ENCODE peak calls at places on chromosomes 1 and 21, in seven cellular contexts. One of them, this sample, is unnamed.
A peak's percentile ranks its signal among the peaks of the same experiment; 100 is the strongest.

GRCh38 chr1:243428084-243428483 is 172.2 kb downstream of the SDCCAG8 start:
- DNase-seq in PC-9: no peak
- DNase-seq in K562: no peak
- DNase-seq in heart right ventricle: no peak
- DNase-seq in heart left ventricle: no peak
- DNase-seq in hepatocyte: no peak
- DNase-seq in uterus: no peak
- DNase-seq in this sample: no peak

GRCh38 chr1:42484382-42484781 is 21.3 kb downstream of the CCDC30 start:
- DNase-seq in PC-9: peak; percentile 46
- DNase-seq in K562: no peak
- DNase-seq in heart right ventricle: peak; percentile 16
- DNase-seq in heart left ventricle: no peak
- DNase-seq in hepatocyte: peak; percentile 52
- DNase-seq in uterus: no peak
- DNase-seq in this sample: no peak

GRCh38 chr1:48644950-48645605 is 131.6 kb downstream of the BEND5 start:
- DNase-seq in PC-9: no peak
- DNase-seq in K562: no peak
- DNase-seq in heart right ventricle: no peak
- DNase-seq in heart left ventricle: no peak
- DNase-seq in hepatocyte: no peak
- DNase-seq in uterus: no peak
- DNase-seq in this sample: no peak

GRCh38 chr1:71232166-71232763 is 151.4 kb upstream of the ZRANB2 start:
- DNase-seq in PC-9: no peak
- DNase-seq in K562: no peak
- DNase-seq in heart right ventricle: no peak
- DNase-seq in heart left ventricle: no peak
- DNase-seq in hepatocyte: no peak
- DNase-seq in uterus: no peak
- DNase-seq in this sample: no peak

GRCh38 chr1:154608522-154609294 is 722 bp upstream of the ADAR start:
- DNase-seq in PC-9: peak; percentile 40
- DNase-seq in K562: peak; percentile 68
- DNase-seq in heart right ventricle: peak; percentile 37
- DNase-seq in heart left ventricle: peak; percentile 52
- DNase-seq in hepatocyte: peak; percentile 72
- DNase-seq in uterus: no peak
- DNase-seq in this sample: peak; percentile 27

GRCh38 chr1:17148950-17149608 is 29.8 kb upstream of the PADI2 start:
- DNase-seq in PC-9: no peak
- DNase-seq in K562: peak; percentile 67
- DNase-seq in heart right ventricle: no peak
- DNase-seq in heart left ventricle: no peak
- DNase-seq in hepatocyte: no peak
- DNase-seq in uterus: no peak
- DNase-seq in this sample: no peak

GRCh38 chr1:7942701-7943029 is 2.0 kb upstream of the TNFRSF9 start:
- DNase-seq in PC-9: no peak
- DNase-seq in K562: no peak
- DNase-seq in heart right ventricle: no peak
- DNase-seq in heart left ventricle: no peak
- DNase-seq in hepatocyte: no peak
- DNase-seq in uterus: no peak
- DNase-seq in this sample: no peak

GRCh38 chr1:64320470-64320869 is 117.0 kb downstream of the UBE2U start:
- DNase-seq in PC-9: no peak
- DNase-seq in K562: no peak
- DNase-seq in heart right ventricle: no peak
- DNase-seq in heart left ventricle: no peak
- DNase-seq in hepatocyte: no peak
- DNase-seq in uterus: no peak
- DNase-seq in this sample: no peak

GRCh38 chr1:206946261-206946660 is at the start of gene PIGR:
- DNase-seq in PC-9: no peak
- DNase-seq in K562: no peak
- DNase-seq in heart right ventricle: no peak
- DNase-seq in heart left ventricle: no peak
- DNase-seq in hepatocyte: no peak
- DNase-seq in uterus: no peak
- DNase-seq in this sample: no peak

GRCh38 chr1:55716610-55717009 is 501.4 kb upstream of the USP24 start:
- DNase-seq in PC-9: no peak
- DNase-seq in K562: no peak
- DNase-seq in heart right ventricle: no peak
- DNase-seq in heart left ventricle: no peak
- DNase-seq in hepatocyte: no peak
- DNase-seq in uterus: no peak
- DNase-seq in this sample: no peak

GRCh38 chr1:184270556-184270955 is 116.3 kb upstream of the C1orf21 start:
- DNase-seq in PC-9: no peak
- DNase-seq in K562: no peak
- DNase-seq in heart right ventricle: no peak
- DNase-seq in heart left ventricle: no peak
- DNase-seq in hepatocyte: no peak
- DNase-seq in uterus: no peak
- DNase-seq in this sample: no peak

GRCh38 chr1:194159941-194160340 is 973.5 kb upstream of the B3GALT2 start:
- DNase-seq in PC-9: no peak
- DNase-seq in K562: no peak
- DNase-seq in heart right ventricle: no peak
- DNase-seq in heart left ventricle: no peak
- DNase-seq in hepatocyte: no peak
- DNase-seq in uterus: no peak
- DNase-seq in this sample: no peak

GRCh38 chr21:42582422-42583149 is 68.9 kb downstream of the SLC37A1 start:
- DNase-seq in PC-9: no peak
- DNase-seq in K562: no peak
- DNase-seq in heart right ventricle: no peak
- DNase-seq in heart left ventricle: no peak
- DNase-seq in hepatocyte: no peak
- DNase-seq in uterus: no peak
- DNase-seq in this sample: no peak

GRCh38 chr1:89732643-89733222 is 88.1 kb upstream of the LRRC8D start:
- DNase-seq in PC-9: no peak
- DNase-seq in K562: no peak
- DNase-seq in heart right ventricle: no peak
- DNase-seq in heart left ventricle: no peak
- DNase-seq in hepatocyte: no peak
- DNase-seq in uterus: no peak
- DNase-seq in this sample: no peak

GRCh38 chr1:106676021-106676420 is 380.5 kb upstream of the PRMT6 start:
- DNase-seq in PC-9: no peak
- DNase-seq in K562: no peak
- DNase-seq in heart right ventricle: no peak
- DNase-seq in heart left ventricle: no peak
- DNase-seq in hepatocyte: no peak
- DNase-seq in uterus: no peak
- DNase-seq in this sample: no peak

GRCh38 chr1:150164224-150164623 is 14.5 kb downstream of the PLEKHO1 start:
- DNase-seq in PC-9: no peak
- DNase-seq in K562: no peak
- DNase-seq in heart right ventricle: no peak
- DNase-seq in heart left ventricle: peak; percentile 49
- DNase-seq in hepatocyte: no peak
- DNase-seq in uterus: no peak
- DNase-seq in this sample: peak; percentile 34
- H3K4me1 ChIP-seq in PC-9: no peaks in the 10 kb centered on the region
- H3K4me1 ChIP-seq in K562: peaks cover 21% of the 10 kb centered on the region
- H3K4me1 ChIP-seq in heart right ventricle: peaks cover 37% of the 10 kb centered on the region
- H3K4me1 ChIP-seq in heart left ventricle: peaks cover 77% of the 10 kb centered on the region
- H3K4me1 ChIP-seq in hepatocyte: peaks cover 17% of the 10 kb centered on the region
- H3K4me1 ChIP-seq in uterus: peaks cover 20% of the 10 kb centered on the region
- H3K4me1 ChIP-seq in this sample: peaks cover 49% of the 10 kb centered on the region

GRCh38 chr21:35021546-35021945 is 27.6 kb downstream of the RUNX1 start:
- DNase-seq in PC-9: no peak
- DNase-seq in K562: no peak
- DNase-seq in heart right ventricle: no peak
- DNase-seq in heart left ventricle: no peak
- DNase-seq in hepatocyte: no peak
- DNase-seq in uterus: no peak
- DNase-seq in this sample: no peak
- H3K4me1 ChIP-seq in PC-9: peaks cover 8% of the 10 kb centered on the region
- H3K4me1 ChIP-seq in K562: peaks cover 12% of the 10 kb centered on the region
- H3K4me1 ChIP-seq in heart right ventricle: peaks cover under 1% of the 10 kb centered on the region
- H3K4me1 ChIP-seq in heart left ventricle: peaks cover 31% of the 10 kb centered on the region
- H3K4me1 ChIP-seq in hepatocyte: peaks cover 19% of the 10 kb centered on the region
- H3K4me1 ChIP-seq in uterus: no peaks in the 10 kb centered on the region
- H3K4me1 ChIP-seq in this sample: peaks cover 3% of the 10 kb centered on the region

DNA sequence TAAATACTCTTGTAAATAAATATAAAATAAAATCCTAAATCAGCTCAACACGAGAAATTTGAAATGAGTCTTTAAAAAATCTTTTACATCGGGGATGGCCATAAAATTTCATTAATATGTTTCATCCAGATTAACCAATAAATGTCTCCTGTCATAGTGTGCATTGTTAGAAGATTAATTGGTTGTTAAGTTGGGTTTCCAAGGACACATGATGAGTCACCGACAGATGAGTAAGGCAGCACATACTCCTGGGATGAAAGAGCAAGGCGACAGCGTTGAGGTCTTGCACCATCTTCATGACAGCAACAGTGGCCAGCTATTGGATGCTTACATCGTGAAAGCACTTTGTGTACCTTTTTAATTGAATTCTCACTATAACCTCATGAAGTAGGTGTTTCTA is 92.7 kb upstream of the NGF start:
- DNase-seq in PC-9: peak; percentile 64
- DNase-seq in K562: no peak
- DNase-seq in heart right ventricle: no peak
- DNase-seq in heart left ventricle: no peak
- DNase-seq in hepatocyte: peak; percentile 46
- DNase-seq in uterus: peak; percentile 29
- DNase-seq in this sample: no peak
- H3K4me1 ChIP-seq in PC-9: peaks cover 71% of the 10 kb centered on the region
- H3K4me1 ChIP-seq in K562: no peaks in the 10 kb centered on the region
- H3K4me1 ChIP-seq in heart right ventricle: no peaks in the 10 kb centered on the region
- H3K4me1 ChIP-seq in heart left ventricle: no peaks in the 10 kb centered on the region
- H3K4me1 ChIP-seq in hepatocyte: no peaks in the 10 kb centered on the region
- H3K4me1 ChIP-seq in uterus: peaks cover 10% of the 10 kb centered on the region
- H3K4me1 ChIP-seq in this sample: peaks cover 10% of the 10 kb centered on the region

DNA sequence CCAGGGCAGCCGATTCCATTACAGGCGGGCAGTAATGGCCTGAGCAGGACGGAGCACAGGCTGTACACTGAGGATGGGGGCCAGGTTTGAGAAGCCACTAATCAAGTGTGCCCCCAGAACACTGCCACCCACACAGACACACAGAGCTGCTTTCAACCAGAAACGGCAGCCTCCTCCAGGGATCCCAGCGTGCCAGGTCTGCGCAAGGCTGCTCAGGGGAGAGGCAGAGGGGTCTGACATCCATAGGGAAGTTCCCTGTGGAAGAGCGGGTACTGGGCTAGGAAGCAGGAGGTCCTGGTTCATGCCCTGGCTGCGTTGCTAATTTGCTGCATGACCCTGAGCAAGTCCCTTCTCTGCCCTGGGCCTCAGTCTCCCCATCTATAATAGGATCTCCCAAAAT is 26.1 kb upstream of the ALDH4A1 start:
- DNase-seq in PC-9: no peak
- DNase-seq in K562: no peak
- DNase-seq in heart right ventricle: no peak
- DNase-seq in heart left ventricle: no peak
- DNase-seq in hepatocyte: no peak
- DNase-seq in uterus: no peak
- DNase-seq in this sample: no peak
- H3K4me1 ChIP-seq in PC-9: peaks cover 55% of the 10 kb centered on the region
- H3K4me1 ChIP-seq in K562: peaks cover 20% of the 10 kb centered on the region
- H3K4me1 ChIP-seq in heart right ventricle: peaks cover 32% of the 10 kb centered on the region
- H3K4me1 ChIP-seq in heart left ventricle: peaks cover 55% of the 10 kb centered on the region
- H3K4me1 ChIP-seq in hepatocyte: peaks cover 12% of the 10 kb centered on the region
- H3K4me1 ChIP-seq in uterus: peaks cover 26% of the 10 kb centered on the region
- H3K4me1 ChIP-seq in this sample: peaks cover 65% of the 10 kb centered on the region

GRCh38 chr1:12594490-12594889 is 23.5 kb downstream of the DHRS3 start:
- DNase-seq in PC-9: no peak
- DNase-seq in K562: no peak
- DNase-seq in heart right ventricle: no peak
- DNase-seq in heart left ventricle: peak; percentile 25
- DNase-seq in hepatocyte: no peak
- DNase-seq in uterus: no peak
- DNase-seq in this sample: no peak

GRCh38 chr1:12592496-12592895 is 25.5 kb downstream of the DHRS3 start:
- DNase-seq in PC-9: no peak
- DNase-seq in K562: no peak
- DNase-seq in heart right ventricle: no peak
- DNase-seq in heart left ventricle: peak; percentile 24
- DNase-seq in hepatocyte: no peak
- DNase-seq in uterus: no peak
- DNase-seq in this sample: no peak

GRCh38 chr1:12593621-12594066 is 24.4 kb downstream of the DHRS3 start:
- DNase-seq in PC-9: no peak
- DNase-seq in K562: no peak
- DNase-seq in heart right ventricle: no peak
- DNase-seq in heart left ventricle: peak; percentile 75
- DNase-seq in hepatocyte: peak; percentile 61
- DNase-seq in uterus: peak; percentile 76
- DNase-seq in this sample: peak; percentile 60

GRCh38 chr1:12588695-12589094 is 29.3 kb downstream of the DHRS3 start:
- DNase-seq in PC-9: no peak
- DNase-seq in K562: no peak
- DNase-seq in heart right ventricle: no peak
- DNase-seq in heart left ventricle: peak; percentile 21
- DNase-seq in hepatocyte: no peak
- DNase-seq in uterus: no peak
- DNase-seq in this sample: no peak

DNA sequence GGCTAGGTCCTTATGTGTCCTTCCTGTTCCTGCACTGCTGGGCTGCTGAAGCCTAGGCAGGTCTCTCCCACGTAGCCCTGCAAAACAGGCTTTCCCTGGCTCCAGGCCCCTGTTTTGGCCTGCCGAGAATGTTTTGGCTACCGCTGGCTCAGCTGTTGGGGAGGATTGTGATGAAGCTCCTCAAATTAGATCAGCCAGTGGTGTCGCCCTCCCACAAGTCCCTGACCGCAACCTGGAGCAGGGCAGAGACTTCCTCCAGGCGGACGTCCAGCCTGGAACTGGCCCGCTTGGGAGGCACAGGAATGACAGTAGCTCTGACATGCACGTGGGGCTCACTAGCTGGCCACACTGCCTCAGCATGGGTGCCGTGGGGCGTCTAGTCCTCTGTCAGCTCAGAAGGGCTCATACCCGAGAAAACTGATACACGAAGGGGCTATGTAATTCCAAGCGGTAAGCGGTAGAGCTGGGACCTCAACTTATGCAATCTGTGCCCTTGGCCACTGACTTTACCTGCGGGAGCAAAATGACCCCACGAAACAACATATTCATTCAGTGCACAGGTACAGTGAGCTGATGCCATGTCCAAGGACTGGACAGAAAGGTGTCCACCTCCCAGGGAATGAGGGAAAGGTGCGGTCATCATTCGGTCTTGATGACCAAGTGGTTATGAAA is 26.6 kb downstream of the DHRS3 start:
- DNase-seq in PC-9: no peak
- DNase-seq in K562: no peak
- DNase-seq in heart right ventricle: peak; percentile 80
- DNase-seq in heart left ventricle: peak; percentile 85
- DNase-seq in hepatocyte: no peak
- DNase-seq in uterus: peak; percentile 86
- DNase-seq in this sample: peak; percentile 77
- H3K4me1 ChIP-seq in PC-9: peaks cover 42% of the 10 kb centered on the region
- H3K4me1 ChIP-seq in K562: peaks cover 22% of the 10 kb centered on the region
- H3K4me1 ChIP-seq in heart right ventricle: peaks cover 54% of the 10 kb centered on the region
- H3K4me1 ChIP-seq in heart left ventricle: peaks cover 52% of the 10 kb centered on the region
- H3K4me1 ChIP-seq in hepatocyte: peaks cover 31% of the 10 kb centered on the region
- H3K4me1 ChIP-seq in uterus: peaks cover 22% of the 10 kb centered on the region
- H3K4me1 ChIP-seq in this sample: peaks cover 96% of the 10 kb centered on the region